ENCODE peak calls at places on chromosomes 13 and 19, in five cellular contexts. One of them, this sample, is unnamed.
A peak's percentile ranks its signal among the peaks of the same experiment; 100 is the strongest.

GRCh38 chr19:40625406-40626120 is 24.4 kb downstream of the LTBP4 start:
- DNase-seq in H1: no peak
- DNase-seq in IMR-90: no peak
- DNase-seq in trophoblast cell: no peak
- DNase-seq in mesenchymal stem cell: no peak
- DNase-seq in this sample: no peak

GRCh38 chr13:51045450-51045849 is 65.6 kb downstream of the C13orf42 start:
- DNase-seq in H1: peak; percentile 41
- DNase-seq in IMR-90: no peak
- DNase-seq in trophoblast cell: no peak
- DNase-seq in mesenchymal stem cell: no peak
- DNase-seq in this sample: no peak

GRCh38 chr19:44277331-44277730 is 17.6 kb downstream of the ZNF233 start:
- DNase-seq in H1: no peak
- DNase-seq in IMR-90: no peak
- DNase-seq in trophoblast cell: no peak
- DNase-seq in mesenchymal stem cell: no peak
- DNase-seq in this sample: no peak

GRCh38 chr19:4911786-4912672 is 2.7 kb downstream of the UHRF1 start:
- DNase-seq in H1: peak; percentile 80
- DNase-seq in IMR-90: peak; percentile 100
- DNase-seq in trophoblast cell: peak; percentile 87
- DNase-seq in mesenchymal stem cell: peak; percentile 99
- DNase-seq in this sample: no peak

GRCh38 chr13:26971990-26972888 is 199.4 kb downstream of the USP12 start:
- DNase-seq in H1: peak; percentile 70
- DNase-seq in IMR-90: peak; percentile 20
- DNase-seq in trophoblast cell: peak; percentile 56
- DNase-seq in mesenchymal stem cell: peak; percentile 48
- DNase-seq in this sample: peak; percentile 21

GRCh38 chr13:69155136-69155535 is 952.5 kb upstream of the ATXN8OS start:
- DNase-seq in H1: no peak
- DNase-seq in IMR-90: no peak
- DNase-seq in trophoblast cell: no peak
- DNase-seq in mesenchymal stem cell: no peak
- DNase-seq in this sample: no peak

GRCh38 chr19:45370410-45371204 is at the start of gene ERCC2:
- DNase-seq in H1: peak; percentile 100
- DNase-seq in IMR-90: peak; percentile 99
- DNase-seq in trophoblast cell: peak; percentile 100
- DNase-seq in mesenchymal stem cell: peak; percentile 99
- DNase-seq in this sample: peak; percentile 99

GRCh38 chr13:32195713-32196112 is 119.5 kb downstream of the ZAR1L start:
- DNase-seq in H1: no peak
- DNase-seq in IMR-90: no peak
- DNase-seq in trophoblast cell: peak; percentile 90
- DNase-seq in mesenchymal stem cell: no peak
- DNase-seq in this sample: no peak

GRCh38 chr19:29665215-29665825 is at the start of gene PLEKHF1:
- DNase-seq in H1: peak; percentile 96
- DNase-seq in IMR-90: peak; percentile 59
- DNase-seq in trophoblast cell: peak; percentile 94
- DNase-seq in mesenchymal stem cell: peak; percentile 70
- DNase-seq in this sample: peak; percentile 85

GRCh38 chr13:31627097-31627496 is 112.2 kb upstream of the RXFP2 start:
- DNase-seq in H1: no peak
- DNase-seq in IMR-90: peak; percentile 39
- DNase-seq in trophoblast cell: no peak
- DNase-seq in mesenchymal stem cell: no peak
- DNase-seq in this sample: no peak

GRCh38 chr19:43560687-43561086 is 14.6 kb downstream of the XRCC1 start:
- DNase-seq in H1: no peak
- DNase-seq in IMR-90: peak; percentile 52
- DNase-seq in trophoblast cell: no peak
- DNase-seq in mesenchymal stem cell: peak; percentile 66
- DNase-seq in this sample: no peak

GRCh38 chr19:47719047-47719885 is 6.0 kb downstream of the EHD2 start:
- DNase-seq in H1: no peak
- DNase-seq in IMR-90: peak; percentile 99
- DNase-seq in trophoblast cell: no peak
- DNase-seq in mesenchymal stem cell: peak; percentile 99
- DNase-seq in this sample: no peak

GRCh38 chr19:48872884-48873475 is 759 bp downstream of the PPP1R15A start:
- DNase-seq in H1: peak; percentile 72
- DNase-seq in IMR-90: peak; percentile 94
- DNase-seq in trophoblast cell: peak; percentile 87
- DNase-seq in mesenchymal stem cell: peak; percentile 93
- DNase-seq in this sample: peak; percentile 84

GRCh38 chr19:48870048-48870447 is 1.6 kb upstream of the PLEKHA4 start:
- DNase-seq in H1: no peak
- DNase-seq in IMR-90: no peak
- DNase-seq in trophoblast cell: no peak
- DNase-seq in mesenchymal stem cell: no peak
- DNase-seq in this sample: no peak

GRCh38 chr19:48873476-48874308 is 1.5 kb downstream of the PPP1R15A start:
- DNase-seq in H1: no peak
- DNase-seq in IMR-90: no peak
- DNase-seq in trophoblast cell: peak; percentile 20
- DNase-seq in mesenchymal stem cell: peak; percentile 43
- DNase-seq in this sample: no peak

GRCh38 chr19:48874309-48875135 is 2.3 kb downstream of the PPP1R15A start:
- DNase-seq in H1: no peak
- DNase-seq in IMR-90: peak; percentile 80
- DNase-seq in trophoblast cell: peak; percentile 62
- DNase-seq in mesenchymal stem cell: peak; percentile 79
- DNase-seq in this sample: no peak

GRCh38 chr19:48872182-48872883 is at the start of gene PPP1R15A:
- DNase-seq in H1: peak; percentile 100
- DNase-seq in IMR-90: peak; percentile 97
- DNase-seq in trophoblast cell: peak; percentile 100
- DNase-seq in mesenchymal stem cell: peak; percentile 99
- DNase-seq in this sample: peak; percentile 98
- H4K91ac ChIP-seq in H1: peak within 1 kb of the TSS; percentile 69
- H4K91ac ChIP-seq in IMR-90: peak within 1 kb of the TSS; percentile 97
- H4K91ac ChIP-seq in trophoblast cell: peak within 1 kb of the TSS; percentile 95
- H4K91ac ChIP-seq in mesenchymal stem cell: peak within 1 kb of the TSS; percentile 100
- H4K91ac ChIP-seq in this sample: no peak within 1 kb of the TSS

DNA sequence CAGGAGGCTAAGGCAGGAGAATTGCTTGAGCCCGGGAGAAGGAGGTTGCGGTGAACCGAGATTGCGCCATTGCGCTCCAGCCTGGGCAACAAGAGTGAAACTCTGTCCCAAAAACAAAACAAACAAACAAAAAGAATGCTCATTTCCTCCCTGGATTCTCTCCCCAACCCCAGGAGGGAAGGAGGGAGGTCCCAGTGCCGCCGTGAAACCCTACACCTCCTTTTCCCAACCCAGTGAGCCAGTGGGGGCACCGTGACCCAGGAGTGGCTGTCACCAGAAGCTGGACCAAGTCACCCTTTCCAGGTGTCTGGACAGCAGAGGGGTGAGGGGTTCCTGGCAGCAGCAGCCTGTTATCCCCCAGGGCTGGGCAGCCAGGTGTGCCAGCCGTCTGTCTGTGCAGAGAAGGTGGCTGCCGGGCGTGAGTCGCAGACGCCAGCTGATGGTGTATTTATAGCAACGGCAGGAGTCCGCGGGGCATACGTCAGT is 23.5 kb downstream of the NFIC start:
- DNase-seq in H1: peak; percentile 65
- DNase-seq in IMR-90: peak; percentile 39
- DNase-seq in trophoblast cell: no peak
- DNase-seq in mesenchymal stem cell: peak; percentile 73
- DNase-seq in this sample: no peak
- H3K4me3 ChIP-seq in H1: no peak overlapping the region
- H3K4me3 ChIP-seq in IMR-90: no peak overlapping the region
- H3K4me3 ChIP-seq in trophoblast cell: no peak overlapping the region
- H3K4me3 ChIP-seq in mesenchymal stem cell: no peak overlapping the region
- H3K4me3 ChIP-seq in this sample: no peak overlapping the region

GRCh38 chr19:56091751-56092546 is 29.1 kb downstream of the ZNF787 start:
- DNase-seq in H1: no peak
- DNase-seq in IMR-90: no peak
- DNase-seq in trophoblast cell: peak; percentile 82
- DNase-seq in mesenchymal stem cell: no peak
- DNase-seq in this sample: no peak
- H4K91ac ChIP-seq in H1: no peak overlapping the region
- H4K91ac ChIP-seq in IMR-90: no peak overlapping the region
- H4K91ac ChIP-seq in trophoblast cell: no peak overlapping the region
- H4K91ac ChIP-seq in mesenchymal stem cell: no peak overlapping the region
- H4K91ac ChIP-seq in this sample: no peak overlapping the region

GRCh38 chr19:15634105-15634504 is 6.6 kb upstream of the CYP4F3 start:
- DNase-seq in H1: no peak
- DNase-seq in IMR-90: no peak
- DNase-seq in trophoblast cell: no peak
- DNase-seq in mesenchymal stem cell: no peak
- DNase-seq in this sample: no peak
- H3K4me3 ChIP-seq in H1: no peak overlapping the region
- H3K4me3 ChIP-seq in IMR-90: no peak overlapping the region
- H3K4me3 ChIP-seq in trophoblast cell: no peak overlapping the region
- H3K4me3 ChIP-seq in mesenchymal stem cell: no peak overlapping the region
- H3K4me3 ChIP-seq in this sample: no peak overlapping the region

GRCh38 chr13:99196466-99197256 is 4.0 kb upstream of the UBAC2 start:
- DNase-seq in H1: no peak
- DNase-seq in IMR-90: no peak
- DNase-seq in trophoblast cell: peak; percentile 59
- DNase-seq in mesenchymal stem cell: no peak
- DNase-seq in this sample: no peak

GRCh38 chr13:99198630-99199029 is 2.0 kb upstream of the UBAC2 start:
- DNase-seq in H1: no peak
- DNase-seq in IMR-90: no peak
- DNase-seq in trophoblast cell: peak; percentile 95
- DNase-seq in mesenchymal stem cell: no peak
- DNase-seq in this sample: no peak

GRCh38 chr13:99197257-99197651 is 3.4 kb upstream of the UBAC2 start:
- DNase-seq in H1: no peak
- DNase-seq in IMR-90: no peak
- DNase-seq in trophoblast cell: peak; percentile 45
- DNase-seq in mesenchymal stem cell: no peak
- DNase-seq in this sample: no peak

GRCh38 chr13:99200433-99201167 is at the start of gene UBAC2:
- DNase-seq in H1: peak; percentile 96
- DNase-seq in IMR-90: peak; percentile 91
- DNase-seq in trophoblast cell: peak; percentile 99
- DNase-seq in mesenchymal stem cell: peak; percentile 92
- DNase-seq in this sample: peak; percentile 96

DNA sequence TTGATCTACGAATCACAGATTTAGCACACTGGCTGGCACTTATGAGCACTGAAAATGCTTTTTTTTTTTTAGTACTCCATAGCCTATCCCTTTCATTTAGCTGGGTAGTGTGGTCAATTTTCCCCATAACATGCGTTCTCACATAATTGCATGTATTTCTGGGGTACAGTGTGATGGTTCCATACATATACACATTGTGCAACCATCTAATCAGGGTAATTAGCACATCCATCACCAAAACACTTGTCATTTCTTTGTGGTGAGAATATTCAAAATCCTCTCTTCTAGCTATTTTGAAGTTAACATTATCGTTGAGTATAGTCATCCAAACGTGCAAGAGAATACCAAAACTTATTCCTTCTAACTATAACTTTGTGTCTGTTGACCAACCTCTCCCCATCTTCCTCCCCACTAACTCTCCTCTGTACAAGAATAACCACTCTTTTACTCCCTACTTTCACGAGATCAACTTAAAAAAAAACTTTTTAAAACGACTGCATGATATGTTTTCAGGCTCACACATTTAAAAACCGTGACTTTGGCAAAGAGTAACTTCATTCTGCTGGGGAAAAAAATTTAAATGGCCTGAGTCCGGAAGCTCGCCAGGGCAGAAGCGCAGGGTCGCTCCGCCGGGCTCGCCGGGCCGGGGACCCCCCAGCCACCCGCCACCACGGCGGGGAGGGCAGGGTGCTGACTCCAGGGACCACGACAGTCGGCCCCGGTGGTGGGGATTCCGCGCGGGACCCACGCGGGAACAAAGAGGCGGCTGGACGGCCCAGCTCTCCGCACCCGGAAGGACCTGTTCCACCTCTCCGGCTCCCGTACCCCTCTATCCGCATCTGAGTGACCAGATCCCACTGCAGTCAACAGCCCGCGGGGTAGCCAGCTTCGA is 867 bp upstream of the UBAC2 start:
- DNase-seq in H1: no peak
- DNase-seq in IMR-90: no peak
- DNase-seq in trophoblast cell: peak; percentile 49
- DNase-seq in mesenchymal stem cell: peak; percentile 37
- DNase-seq in this sample: no peak
- H4K91ac ChIP-seq in H1: peak overlapping the region; percentile 89
- H4K91ac ChIP-seq in IMR-90: peak overlapping the region; percentile 89
- H4K91ac ChIP-seq in trophoblast cell: peak overlapping the region; percentile 98
- H4K91ac ChIP-seq in mesenchymal stem cell: peak overlapping the region; percentile 88
- H4K91ac ChIP-seq in this sample: no peak overlapping the region